ENCODE peak calls at places on chromosomes 2 and 18, in ten cellular contexts. One of them, this sample, is unnamed.
A peak's percentile ranks its signal among the peaks of the same experiment; 100 is the strongest.

GRCh38 chr18:13915973-13916372 is 637 bp upstream of the MC2R start:
- DNase-seq in non-pigmented ciliary epithelial cell: no peak
- DNase-seq in NCI-H774: no peak
- DNase-seq in iPS-NIHi11: no peak
- DNase-seq in AG08396: no peak
- DNase-seq in fibroblast of mammary gland: no peak
- DNase-seq in left kidney: peak; percentile 41
- DNase-seq in frontal cortex: no peak
- DNase-seq in tibial artery: no peak
- DNase-seq in cardiac muscle cell: peak; percentile 16
- DNase-seq in this sample: no peak

GRCh38 chr2:26772064-26773001 is 8.2 kb downstream of the SLC35F6 start:
- DNase-seq in non-pigmented ciliary epithelial cell: no peak
- DNase-seq in NCI-H774: no peak
- DNase-seq in iPS-NIHi11: no peak
- DNase-seq in AG08396: peak; percentile 50
- DNase-seq in fibroblast of mammary gland: peak; percentile 98
- DNase-seq in left kidney: peak; percentile 37
- DNase-seq in frontal cortex: peak; percentile 44
- DNase-seq in tibial artery: peak; percentile 99
- DNase-seq in cardiac muscle cell: no peak
- DNase-seq in this sample: no peak

GRCh38 chr2:156157670-156158069 is 174.9 kb downstream of the NR4A2 start:
- DNase-seq in non-pigmented ciliary epithelial cell: no peak
- DNase-seq in NCI-H774: no peak
- DNase-seq in iPS-NIHi11: peak; percentile 11
- DNase-seq in AG08396: no peak
- DNase-seq in fibroblast of mammary gland: no peak
- DNase-seq in left kidney: peak; percentile 34
- DNase-seq in frontal cortex: no peak
- DNase-seq in tibial artery: no peak
- DNase-seq in cardiac muscle cell: peak; percentile 55
- DNase-seq in this sample: no peak

GRCh38 chr2:109538551-109538950 is 75.2 kb downstream of the SEPTIN10 start:
- DNase-seq in non-pigmented ciliary epithelial cell: no peak
- DNase-seq in NCI-H774: no peak
- DNase-seq in iPS-NIHi11: no peak
- DNase-seq in AG08396: no peak
- DNase-seq in fibroblast of mammary gland: no peak
- DNase-seq in left kidney: peak; percentile 72
- DNase-seq in frontal cortex: no peak
- DNase-seq in tibial artery: no peak
- DNase-seq in cardiac muscle cell: no peak
- DNase-seq in this sample: no peak

GRCh38 chr2:36965196-36965595 is 1.1 kb downstream of the STRN start:
- DNase-seq in non-pigmented ciliary epithelial cell: no peak
- DNase-seq in NCI-H774: no peak
- DNase-seq in iPS-NIHi11: no peak
- DNase-seq in AG08396: peak; percentile 3
- DNase-seq in fibroblast of mammary gland: peak; percentile 1
- DNase-seq in left kidney: no peak
- DNase-seq in frontal cortex: no peak
- DNase-seq in tibial artery: no peak
- DNase-seq in cardiac muscle cell: no peak
- DNase-seq in this sample: no peak

GRCh38 chr2:164910091-164910899 is 45.0 kb downstream of the SLC38A11 start:
- DNase-seq in non-pigmented ciliary epithelial cell: no peak
- DNase-seq in NCI-H774: peak; percentile 65
- DNase-seq in iPS-NIHi11: no peak
- DNase-seq in AG08396: no peak
- DNase-seq in fibroblast of mammary gland: peak; percentile 10
- DNase-seq in left kidney: peak; percentile 38
- DNase-seq in frontal cortex: no peak
- DNase-seq in tibial artery: no peak
- DNase-seq in cardiac muscle cell: peak; percentile 67
- DNase-seq in this sample: peak; percentile 50

GRCh38 chr2:85057236-85057635 is 76.0 kb upstream of the TCF7L1 start:
- DNase-seq in non-pigmented ciliary epithelial cell: no peak
- DNase-seq in NCI-H774: no peak
- DNase-seq in iPS-NIHi11: no peak
- DNase-seq in AG08396: no peak
- DNase-seq in fibroblast of mammary gland: peak; percentile 49
- DNase-seq in left kidney: peak; percentile 60
- DNase-seq in frontal cortex: no peak
- DNase-seq in tibial artery: no peak
- DNase-seq in cardiac muscle cell: no peak
- DNase-seq in this sample: no peak

GRCh38 chr18:778194-779007 is 33.6 kb downstream of the YES1 start:
- DNase-seq in non-pigmented ciliary epithelial cell: no peak
- DNase-seq in NCI-H774: no peak
- DNase-seq in iPS-NIHi11: no peak
- DNase-seq in AG08396: no peak
- DNase-seq in fibroblast of mammary gland: no peak
- DNase-seq in left kidney: no peak
- DNase-seq in frontal cortex: no peak
- DNase-seq in tibial artery: no peak
- DNase-seq in cardiac muscle cell: no peak
- DNase-seq in this sample: no peak

GRCh38 chr18:34521040-34521439 is 189.1 kb upstream of the DTNA start:
- DNase-seq in non-pigmented ciliary epithelial cell: no peak
- DNase-seq in NCI-H774: no peak
- DNase-seq in iPS-NIHi11: no peak
- DNase-seq in AG08396: no peak
- DNase-seq in fibroblast of mammary gland: no peak
- DNase-seq in left kidney: no peak
- DNase-seq in frontal cortex: no peak
- DNase-seq in tibial artery: no peak
- DNase-seq in cardiac muscle cell: no peak
- DNase-seq in this sample: no peak

This sample was measured in kidney epithelial cell.